ENCODE peak calls at places on chromosomes 4 and X, in nine cellular contexts. One of them, this sample, is unnamed.

GRCh38 chr4:83389037-83389755 is 54.5 kb upstream of the HPSE start:
- DNase-seq in tibial nerve: no peak
- DNase-seq in A549: no peak
- DNase-seq in right lobe of liver: no peak
- DNase-seq in testis: no peak
- DNase-seq in adrenal gland: peak
- DNase-seq in upper lobe of left lung: no peak
- DNase-seq in K562: no peak
- DNase-seq in uterus: no peak
- DNase-seq in this sample: no peak

GRCh38 chr4:10809905-10810304 is 125.3 kb upstream of the CLNK start:
- DNase-seq in tibial nerve: no peak
- DNase-seq in right lobe of liver: no peak
- DNase-seq in uterus: no peak
- DNase-seq in upper lobe of left lung: no peak
- DNase-seq in adrenal gland: no peak
- DNase-seq in testis: no peak
- DNase-seq in A549: no peak
- DNase-seq in K562: no peak
- DNase-seq in this sample: no peak

GRCh38 chrX:151902813-151903591 is 9.7 kb upstream of the MAGEA4 start:
- DNase-seq in K562: peak
- DNase-seq in right lobe of liver: no peak
- DNase-seq in uterus: peak
- DNase-seq in testis: peak
- DNase-seq in A549: peak
- DNase-seq in tibial nerve: peak
- DNase-seq in adrenal gland: peak
- DNase-seq in upper lobe of left lung: no peak
- DNase-seq in this sample: no peak

GRCh38 chr4:41339812-41340809 is 83.4 kb downstream of the UCHL1 start:
- DNase-seq in testis: no peak
- DNase-seq in K562: no peak
- DNase-seq in adrenal gland: peak
- DNase-seq in A549: peak
- DNase-seq in uterus: no peak
- DNase-seq in tibial nerve: no peak
- DNase-seq in right lobe of liver: no peak
- DNase-seq in upper lobe of left lung: no peak
- DNase-seq in this sample: no peak

GRCh38 chr4:139024686-139025085 is 9.1 kb downstream of the NOCT start:
- DNase-seq in testis: no peak
- DNase-seq in right lobe of liver: no peak
- DNase-seq in K562: no peak
- DNase-seq in uterus: no peak
- DNase-seq in A549: no peak
- DNase-seq in tibial nerve: no peak
- DNase-seq in upper lobe of left lung: no peak
- DNase-seq in adrenal gland: no peak
- DNase-seq in this sample: no peak

GRCh38 chr4:100340534-100341364 is 150.5 kb upstream of the DDIT4L start:
- DNase-seq in tibial nerve: no peak
- DNase-seq in right lobe of liver: no peak
- DNase-seq in uterus: no peak
- DNase-seq in testis: no peak
- DNase-seq in upper lobe of left lung: no peak
- DNase-seq in K562: no peak
- DNase-seq in A549: no peak
- DNase-seq in adrenal gland: no peak
- DNase-seq in this sample: no peak

GRCh38 chr4:3437998-3438846 is 3.5 kb upstream of the HGFAC start:
- DNase-seq in testis: no peak
- DNase-seq in tibial nerve: no peak
- DNase-seq in K562: no peak
- DNase-seq in upper lobe of left lung: no peak
- DNase-seq in uterus: no peak
- DNase-seq in right lobe of liver: no peak
- DNase-seq in A549: no peak
- DNase-seq in adrenal gland: no peak
- DNase-seq in this sample: no peak

GRCh38 chr4:101200561-101200960 is 146.8 kb downstream of the PPP3CA start:
- DNase-seq in tibial nerve: no peak
- DNase-seq in adrenal gland: no peak
- DNase-seq in upper lobe of left lung: no peak
- DNase-seq in testis: no peak
- DNase-seq in A549: peak
- DNase-seq in right lobe of liver: no peak
- DNase-seq in K562: no peak
- DNase-seq in uterus: no peak
- DNase-seq in this sample: peak

GRCh38 chr4:78779280-78779679 is 3.1 kb downstream of the BMP2K start:
- DNase-seq in upper lobe of left lung: no peak
- DNase-seq in adrenal gland: no peak
- DNase-seq in uterus: no peak
- DNase-seq in A549: no peak
- DNase-seq in testis: no peak
- DNase-seq in right lobe of liver: no peak
- DNase-seq in K562: no peak
- DNase-seq in tibial nerve: no peak
- DNase-seq in this sample: no peak

DNA sequence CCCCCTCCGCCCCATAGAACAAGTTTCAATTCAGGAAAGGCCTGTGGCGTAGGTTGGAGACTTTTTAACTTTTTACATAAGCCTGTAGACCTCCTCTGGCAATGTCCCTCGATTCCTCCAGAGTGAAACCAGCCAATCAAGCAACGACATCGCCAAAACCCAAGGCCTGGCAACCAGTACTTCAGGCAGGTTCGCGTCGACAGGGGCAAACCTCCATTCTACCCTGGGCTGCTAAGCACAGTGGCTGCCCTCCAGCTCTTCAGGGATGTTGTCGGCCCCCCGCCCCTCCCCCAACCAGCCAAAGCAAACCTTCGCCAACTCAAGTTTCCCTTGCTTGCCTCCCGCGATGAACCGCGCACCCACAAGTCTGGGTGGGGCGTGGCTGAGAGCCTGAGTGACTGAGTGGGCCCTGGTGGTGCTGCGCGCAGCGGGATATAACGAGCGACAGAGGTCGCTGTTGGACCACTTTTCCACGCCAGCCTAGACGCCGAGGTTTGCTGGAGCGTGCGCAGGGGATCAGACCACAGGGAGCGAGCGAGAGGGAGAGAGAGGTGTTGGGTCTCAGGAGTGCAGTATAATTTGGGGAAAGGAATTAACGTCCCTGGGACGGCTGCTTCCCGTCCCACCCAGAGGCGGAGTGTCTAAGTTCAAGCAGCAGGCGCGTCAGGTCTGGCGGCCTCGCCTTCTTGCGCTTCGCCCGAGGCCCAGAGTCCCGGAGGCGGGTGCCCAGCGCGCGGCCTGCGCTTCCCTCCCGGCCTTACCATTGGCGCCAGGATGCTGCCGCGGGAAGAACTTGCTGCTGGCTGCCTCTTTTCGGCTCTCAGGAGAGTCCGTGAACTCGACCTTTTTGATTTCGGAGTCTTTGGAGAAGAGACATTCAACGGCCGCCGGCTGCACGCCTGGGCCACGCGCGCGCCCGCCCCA is 9.0 kb upstream of the PITX2 start:
- DNase-seq in uterus: peak
- DNase-seq in tibial nerve: peak
- DNase-seq in adrenal gland: peak
- DNase-seq in testis: peak
- DNase-seq in right lobe of liver: peak
- DNase-seq in upper lobe of left lung: peak
- DNase-seq in A549: peak
- DNase-seq in K562: peak
- DNase-seq in this sample: peak
- H3K4me3 ChIP-seq in uterus: no peak
- H3K4me3 ChIP-seq in tibial nerve: peak
- H3K4me3 ChIP-seq in adrenal gland: peak
- H3K4me3 ChIP-seq in testis: peak
- H3K4me3 ChIP-seq in right lobe of liver: peak
- H3K4me3 ChIP-seq in upper lobe of left lung: peak
- H3K4me3 ChIP-seq in A549: peak
- H3K4me3 ChIP-seq in K562: no peak
- H3K4me3 ChIP-seq in this sample: no peak

DNA sequence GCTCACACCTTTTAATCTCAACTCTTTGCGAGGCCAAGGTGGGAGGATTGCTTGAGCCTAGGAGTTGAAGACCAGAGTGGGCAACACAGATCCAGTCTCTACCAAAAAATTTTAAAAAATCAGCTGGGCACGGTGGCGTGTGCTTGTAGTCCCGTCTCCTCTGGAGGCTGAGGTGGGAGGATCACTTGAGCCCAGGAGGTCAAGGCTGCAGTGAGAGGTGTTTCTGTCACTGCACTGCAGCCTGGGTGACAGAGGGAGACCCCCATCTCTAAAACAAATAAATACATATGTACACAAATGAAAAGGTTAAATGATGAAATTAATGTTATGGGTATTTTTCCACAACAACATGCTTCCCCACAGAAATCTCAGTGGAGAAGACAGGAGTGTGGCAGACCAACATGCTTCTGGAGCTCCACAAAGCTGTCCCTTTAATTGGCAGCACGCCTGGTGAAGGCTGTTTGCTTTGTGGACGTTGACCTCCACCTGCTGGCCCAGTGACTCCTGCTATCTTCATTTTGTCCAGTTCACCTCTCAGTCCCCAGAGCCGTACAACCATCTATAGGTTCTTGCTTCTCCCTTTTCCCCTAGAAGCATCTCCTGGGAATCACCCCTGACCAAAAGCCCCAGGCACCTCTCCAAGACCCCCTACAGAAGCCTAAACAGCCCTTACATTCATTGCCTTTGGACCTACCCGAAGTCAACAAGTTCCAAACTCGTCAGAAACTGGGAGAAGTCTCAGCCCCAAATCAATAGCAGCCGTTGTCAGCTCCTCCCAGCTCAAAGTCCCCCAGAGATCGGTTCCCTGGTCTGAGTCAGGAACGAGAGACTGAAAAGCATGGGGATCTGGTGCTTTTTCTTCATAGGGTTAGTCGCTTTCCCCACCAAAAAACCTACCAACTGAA is 36.4 kb upstream of the CD99 start:
- DNase-seq in A549: peak
- DNase-seq in uterus: no peak
- DNase-seq in upper lobe of left lung: no peak
- DNase-seq in tibial nerve: no peak
- DNase-seq in right lobe of liver: peak
- DNase-seq in K562: peak
- DNase-seq in testis: no peak
- DNase-seq in adrenal gland: no peak
- DNase-seq in this sample: no peak
- TF ChIP-seq POLR2A in A549: no peak
- TF ChIP-seq POLR2A in uterus: no peak
- TF ChIP-seq POLR2A in upper lobe of left lung: no peak
- TF ChIP-seq POLR2A in tibial nerve: no peak
- TF ChIP-seq POLR2A in right lobe of liver: no peak
- TF ChIP-seq POLR2A in K562: no peak
- TF ChIP-seq POLR2A in testis: no peak
- TF ChIP-seq POLR2A in adrenal gland: no peak
- TF ChIP-seq POLR2A in this sample: no peak

DNA sequence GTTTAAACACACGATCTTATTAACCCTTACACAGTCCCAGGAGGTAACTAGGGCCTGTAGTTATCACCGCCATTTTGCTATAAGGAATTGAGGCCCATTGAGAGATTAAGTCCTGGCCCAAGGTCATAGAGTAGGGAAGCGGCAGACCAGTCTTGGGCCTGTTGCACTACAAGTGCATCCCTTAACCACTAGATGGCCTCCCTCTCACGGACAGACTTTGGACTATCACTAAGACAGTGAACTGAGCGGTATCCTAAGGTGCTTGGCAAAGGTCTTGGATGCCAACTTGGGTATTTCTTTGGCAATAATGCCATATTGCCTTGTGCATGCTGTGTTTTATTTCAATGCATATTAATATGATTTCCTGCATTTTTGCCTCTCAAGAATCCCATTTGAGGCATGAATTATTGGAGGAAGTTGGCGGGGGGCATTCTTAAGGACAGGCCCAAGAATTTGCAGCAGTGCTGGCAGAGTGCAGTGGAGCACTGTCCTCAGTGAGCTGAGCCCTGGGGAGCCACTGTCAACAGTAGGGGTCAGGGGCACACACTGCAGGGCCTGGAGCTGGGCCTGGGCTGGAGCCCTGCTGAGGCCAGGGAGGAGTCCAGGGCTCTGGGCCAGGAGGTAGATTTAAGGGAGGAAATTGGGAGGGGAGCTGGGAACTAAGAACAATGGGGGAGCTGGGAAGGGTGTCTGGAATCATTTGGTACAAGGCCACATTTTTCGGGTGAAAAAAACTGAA is 147.4 kb downstream of the SMIM20 start:
- DNase-seq in testis: peak
- DNase-seq in uterus: no peak
- DNase-seq in right lobe of liver: no peak
- DNase-seq in K562: peak
- DNase-seq in upper lobe of left lung: peak
- DNase-seq in tibial nerve: no peak
- DNase-seq in adrenal gland: no peak
- DNase-seq in A549: peak
- DNase-seq in this sample: peak
- TF ChIP-seq CTCF in testis: no peak
- TF ChIP-seq CTCF in uterus: no peak
- TF ChIP-seq CTCF in right lobe of liver: peak
- TF ChIP-seq CTCF in K562: peak
- TF ChIP-seq CTCF in upper lobe of left lung: peak
- TF ChIP-seq CTCF in tibial nerve: peak
- TF ChIP-seq CTCF in adrenal gland: no peak
- TF ChIP-seq CTCF in A549: peak
- TF ChIP-seq CTCF in this sample: peak

GRCh38 chr4:42637861-42638260 is 19.0 kb downstream of the ATP8A1 start:
- DNase-seq in adrenal gland: no peak
- DNase-seq in right lobe of liver: no peak
- DNase-seq in K562: no peak
- DNase-seq in A549: no peak
- DNase-seq in tibial nerve: no peak
- DNase-seq in uterus: no peak
- DNase-seq in testis: no peak
- DNase-seq in upper lobe of left lung: no peak
- DNase-seq in this sample: no peak

GRCh38 chr4:42638993-42639392 is 17.9 kb downstream of the ATP8A1 start:
- DNase-seq in uterus: no peak
- DNase-seq in right lobe of liver: no peak
- DNase-seq in upper lobe of left lung: no peak
- DNase-seq in tibial nerve: no peak
- DNase-seq in adrenal gland: no peak
- DNase-seq in K562: no peak
- DNase-seq in testis: no peak
- DNase-seq in A549: no peak
- DNase-seq in this sample: peak

GRCh38 chr4:42636591-42636990 is 20.3 kb downstream of the ATP8A1 start:
- DNase-seq in upper lobe of left lung: no peak
- DNase-seq in right lobe of liver: no peak
- DNase-seq in adrenal gland: no peak
- DNase-seq in testis: no peak
- DNase-seq in A549: no peak
- DNase-seq in K562: no peak
- DNase-seq in tibial nerve: no peak
- DNase-seq in uterus: no peak
- DNase-seq in this sample: no peak

GRCh38 chr4:42637104-42637503 is 19.8 kb downstream of the ATP8A1 start:
- DNase-seq in testis: no peak
- DNase-seq in upper lobe of left lung: no peak
- DNase-seq in uterus: no peak
- DNase-seq in tibial nerve: no peak
- DNase-seq in right lobe of liver: no peak
- DNase-seq in A549: no peak
- DNase-seq in adrenal gland: no peak
- DNase-seq in K562: no peak
- DNase-seq in this sample: no peak

GRCh38 chr4:42638276-42638675 is 18.6 kb downstream of the ATP8A1 start:
- DNase-seq in K562: no peak
- DNase-seq in testis: no peak
- DNase-seq in adrenal gland: no peak
- DNase-seq in A549: no peak
- DNase-seq in upper lobe of left lung: no peak
- DNase-seq in uterus: no peak
- DNase-seq in tibial nerve: no peak
- DNase-seq in right lobe of liver: no peak
- DNase-seq in this sample: no peak
- H3K4me3 ChIP-seq in K562: no peak
- H3K4me3 ChIP-seq in testis: no peak
- H3K4me3 ChIP-seq in adrenal gland: no peak
- H3K4me3 ChIP-seq in A549: no peak
- H3K4me3 ChIP-seq in upper lobe of left lung: no peak
- H3K4me3 ChIP-seq in uterus: no peak
- H3K4me3 ChIP-seq in tibial nerve: no peak
- H3K4me3 ChIP-seq in right lobe of liver: no peak
- H3K4me3 ChIP-seq in this sample: no peak

This sample was measured in NB4.